ENCODE peak calls at places on chromosome 6, in nine cellular contexts. L is lung microvascular endothelial cell; R is activated CD8-positive, alpha-beta memory T cell treated with anti-CD3 and anti-CD28 coated beads, Interleukin-2, amount 50 U/mL, for 4 hours; N is naive B cell; Y is neural crest cell; V is fibroblast of gingiva; S is iris pigment epithelial cell; E is ELR; Z is fibroblast of pulmonary artery. C is an unnamed sample.

GRCh38 chr6:31441368-31442267 is 38.2 kb downstream of the MICA start:
- DNase-seq in L (peak; percentile 53), R (peak; percentile 91), N (peak; percentile 81), Y (peak; percentile 77), V (peak; percentile 52), S (peak; percentile 61), E (peak; percentile 81), Z (peak; percentile 62), C (peak; percentile 96)

GRCh38 chr6:142361765-142362540 is 60.1 kb downstream of the ADGRG6 start:
- DNase-seq in L (no peak), R (no peak), N (no peak), Y (no peak), V (peak; percentile 68), S (peak; percentile 94), E (peak; percentile 40), Z (peak; percentile 91), C (no peak)

GRCh38 chr6:7542065-7542877 is 800 bp downstream of the DSP start:
- DNase-seq in L (peak; percentile 31), R (no peak), N (peak; percentile 32), Y (peak; percentile 40), V (no peak), S (no peak), E (peak; percentile 32), Z (no peak), C (peak; percentile 86)

GRCh38 chr6:135936606-135937005 is 85.1 kb downstream of the PDE7B start:
- DNase-seq in L (no peak), R (no peak), N (no peak), Y (no peak), V (peak; percentile 87), S (peak; percentile 97), E (peak; percentile 99), Z (peak; percentile 94), C (no peak)

GRCh38 chr6:158016571-158017383 is 35.1 kb downstream of the SYNJ2 start:
- DNase-seq in L (peak; percentile 47), R (no peak), N (no peak), Y (no peak), V (no peak), S (no peak), E (no peak), Z (no peak), C (peak; percentile 47)

GRCh38 chr6:53735896-53736295 is 58.9 kb upstream of the LRRC1 start:
- DNase-seq in L (no peak), R (no peak), N (no peak), Y (no peak), V (no peak), S (no peak), E (no peak), Z (no peak), C (no peak)

GRCh38 chr6:134533991-134534390 is 216.1 kb upstream of the SGK1 start:
- DNase-seq in L (peak; percentile 92), R (no peak), N (no peak), Y (no peak), V (no peak), S (no peak), E (no peak), Z (no peak), C (no peak)

GRCh38 chr6:82364087-82365010 is 732 bp downstream of the TPBG start:
- DNase-seq in L (peak; percentile 16), R (no peak), N (no peak), Y (peak; percentile 40), V (peak; percentile 80), S (peak; percentile 68), E (peak; percentile 79), Z (peak; percentile 69), C (peak; percentile 76)

GRCh38 chr6:169498887-169499513 is 202.8 kb downstream of the WDR27 start:
- DNase-seq in L (no peak), R (no peak), N (no peak), Y (no peak), V (no peak), S (no peak), E (no peak), Z (no peak), C (no peak)